ENCODE peak calls at places on chromosomes 2 and 18, in ten cellular contexts. One of them, this sample, is unnamed.

GRCh38 chr18:76274470-76275289 is 220.4 kb downstream of the ZNF516 start:
- DNase-seq in heart left ventricle: no peak
- DNase-seq in CD8-positive, alpha-beta T cell: no peak
- DNase-seq in AG04450: no peak
- DNase-seq in left lung: no peak
- DNase-seq in body of pancreas: no peak
- DNase-seq in ovary: no peak
- DNase-seq in coronary artery: no peak
- DNase-seq in tibial nerve: no peak
- DNase-seq in cardiac muscle cell: no peak
- DNase-seq in this sample: no peak

GRCh38 chr2:104240984-104241383 is 612.9 kb upstream of the POU3F3 start:
- DNase-seq in ovary: no peak
- DNase-seq in cardiac muscle cell: no peak
- DNase-seq in CD8-positive, alpha-beta T cell: no peak
- DNase-seq in AG04450: no peak
- DNase-seq in heart left ventricle: no peak
- DNase-seq in coronary artery: no peak
- DNase-seq in left lung: no peak
- DNase-seq in tibial nerve: no peak
- DNase-seq in body of pancreas: no peak
- DNase-seq in this sample: no peak

GRCh38 chr18:33821503-33821902 is 243.5 kb downstream of the ASXL3 start:
- DNase-seq in heart left ventricle: no peak
- DNase-seq in coronary artery: no peak
- DNase-seq in tibial nerve: no peak
- DNase-seq in left lung: no peak
- DNase-seq in cardiac muscle cell: peak; percentile 46
- DNase-seq in AG04450: no peak
- DNase-seq in ovary: no peak
- DNase-seq in CD8-positive, alpha-beta T cell: no peak
- DNase-seq in body of pancreas: no peak
- DNase-seq in this sample: no peak

GRCh38 chr2:219559156-219559915 is 12.0 kb downstream of the OBSL1 start:
- DNase-seq in left lung: peak; percentile 54
- DNase-seq in tibial nerve: no peak
- DNase-seq in heart left ventricle: peak; percentile 21
- DNase-seq in coronary artery: no peak
- DNase-seq in ovary: peak; percentile 27
- DNase-seq in CD8-positive, alpha-beta T cell: no peak
- DNase-seq in body of pancreas: no peak
- DNase-seq in cardiac muscle cell: no peak
- DNase-seq in AG04450: no peak
- DNase-seq in this sample: no peak

GRCh38 chr2:118971245-118972122 is 29.5 kb downstream of the MARCO start:
- DNase-seq in left lung: no peak
- DNase-seq in coronary artery: no peak
- DNase-seq in cardiac muscle cell: no peak
- DNase-seq in ovary: no peak
- DNase-seq in heart left ventricle: no peak
- DNase-seq in CD8-positive, alpha-beta T cell: no peak
- DNase-seq in AG04450: no peak
- DNase-seq in tibial nerve: no peak
- DNase-seq in body of pancreas: no peak
- DNase-seq in this sample: no peak

GRCh38 chr2:148530350-148530749 is 114.2 kb upstream of the EPC2 start:
- DNase-seq in body of pancreas: no peak
- DNase-seq in heart left ventricle: no peak
- DNase-seq in left lung: no peak
- DNase-seq in tibial nerve: no peak
- DNase-seq in coronary artery: no peak
- DNase-seq in cardiac muscle cell: no peak
- DNase-seq in CD8-positive, alpha-beta T cell: no peak
- DNase-seq in ovary: no peak
- DNase-seq in AG04450: no peak
- DNase-seq in this sample: no peak

GRCh38 chr18:55064073-55064472 is 104.8 kb upstream of the CCDC68 start:
- DNase-seq in heart left ventricle: no peak
- DNase-seq in cardiac muscle cell: no peak
- DNase-seq in AG04450: no peak
- DNase-seq in ovary: no peak
- DNase-seq in CD8-positive, alpha-beta T cell: no peak
- DNase-seq in left lung: no peak
- DNase-seq in coronary artery: no peak
- DNase-seq in tibial nerve: no peak
- DNase-seq in body of pancreas: no peak
- DNase-seq in this sample: no peak

GRCh38 chr2:128214251-128214650 is 104.4 kb downstream of the HS6ST1 start:
- DNase-seq in coronary artery: no peak
- DNase-seq in AG04450: no peak
- DNase-seq in cardiac muscle cell: no peak
- DNase-seq in left lung: no peak
- DNase-seq in body of pancreas: no peak
- DNase-seq in ovary: no peak
- DNase-seq in heart left ventricle: no peak
- DNase-seq in tibial nerve: no peak
- DNase-seq in CD8-positive, alpha-beta T cell: no peak
- DNase-seq in this sample: no peak

GRCh38 chr2:161384864-161385263 is 31.2 kb upstream of the TBR1 start:
- DNase-seq in left lung: no peak
- DNase-seq in tibial nerve: no peak
- DNase-seq in coronary artery: no peak
- DNase-seq in CD8-positive, alpha-beta T cell: no peak
- DNase-seq in ovary: no peak
- DNase-seq in body of pancreas: no peak
- DNase-seq in cardiac muscle cell: no peak
- DNase-seq in AG04450: no peak
- DNase-seq in heart left ventricle: no peak
- DNase-seq in this sample: no peak

GRCh38 chr2:35463805-35464596 is 891.6 kb upstream of the CRIM1 start:
- DNase-seq in ovary: no peak
- DNase-seq in body of pancreas: no peak
- DNase-seq in CD8-positive, alpha-beta T cell: no peak
- DNase-seq in tibial nerve: no peak
- DNase-seq in left lung: no peak
- DNase-seq in coronary artery: no peak
- DNase-seq in cardiac muscle cell: no peak
- DNase-seq in AG04450: no peak
- DNase-seq in heart left ventricle: no peak
- DNase-seq in this sample: no peak

GRCh38 chr18:43760010-43760409 is 482.7 kb upstream of the SYT4 start:
- DNase-seq in CD8-positive, alpha-beta T cell: no peak
- DNase-seq in heart left ventricle: no peak
- DNase-seq in body of pancreas: no peak
- DNase-seq in cardiac muscle cell: no peak
- DNase-seq in left lung: no peak
- DNase-seq in coronary artery: no peak
- DNase-seq in ovary: no peak
- DNase-seq in AG04450: no peak
- DNase-seq in tibial nerve: no peak
- DNase-seq in this sample: no peak

GRCh38 chr2:55859875-55860274 is 63.7 kb downstream of the EFEMP1 start:
- DNase-seq in body of pancreas: no peak
- DNase-seq in left lung: no peak
- DNase-seq in AG04450: no peak
- DNase-seq in tibial nerve: no peak
- DNase-seq in coronary artery: no peak
- DNase-seq in CD8-positive, alpha-beta T cell: no peak
- DNase-seq in heart left ventricle: no peak
- DNase-seq in cardiac muscle cell: no peak
- DNase-seq in ovary: no peak
- DNase-seq in this sample: no peak

GRCh38 chr2:55862269-55862668 is 61.3 kb downstream of the EFEMP1 start:
- DNase-seq in CD8-positive, alpha-beta T cell: no peak
- DNase-seq in body of pancreas: peak; percentile 34
- DNase-seq in tibial nerve: no peak
- DNase-seq in cardiac muscle cell: peak; percentile 99
- DNase-seq in left lung: no peak
- DNase-seq in heart left ventricle: no peak
- DNase-seq in ovary: peak; percentile 71
- DNase-seq in AG04450: peak; percentile 95
- DNase-seq in coronary artery: no peak
- DNase-seq in this sample: peak; percentile 53

GRCh38 chr2:55864351-55865084 is 59.1 kb downstream of the EFEMP1 start:
- DNase-seq in CD8-positive, alpha-beta T cell: no peak
- DNase-seq in left lung: no peak
- DNase-seq in tibial nerve: no peak
- DNase-seq in body of pancreas: no peak
- DNase-seq in ovary: no peak
- DNase-seq in heart left ventricle: no peak
- DNase-seq in AG04450: no peak
- DNase-seq in cardiac muscle cell: no peak
- DNase-seq in coronary artery: no peak
- DNase-seq in this sample: no peak

GRCh38 chr2:55862673-55863390 is 60.8 kb downstream of the EFEMP1 start:
- DNase-seq in cardiac muscle cell: peak; percentile 99
- DNase-seq in ovary: peak; percentile 76
- DNase-seq in heart left ventricle: no peak
- DNase-seq in CD8-positive, alpha-beta T cell: no peak
- DNase-seq in body of pancreas: peak; percentile 59
- DNase-seq in tibial nerve: peak; percentile 21
- DNase-seq in coronary artery: peak; percentile 81
- DNase-seq in AG04450: peak; percentile 99
- DNase-seq in left lung: no peak
- DNase-seq in this sample: peak; percentile 59

GRCh38 chr2:55861733-55862132 is 61.8 kb downstream of the EFEMP1 start:
- DNase-seq in body of pancreas: no peak
- DNase-seq in left lung: no peak
- DNase-seq in ovary: peak; percentile 44
- DNase-seq in heart left ventricle: no peak
- DNase-seq in cardiac muscle cell: peak; percentile 66
- DNase-seq in AG04450: no peak
- DNase-seq in CD8-positive, alpha-beta T cell: no peak
- DNase-seq in tibial nerve: no peak
- DNase-seq in coronary artery: no peak
- DNase-seq in this sample: peak; percentile 77
- H3K4me3 ChIP-seq in body of pancreas: no peak overlapping the region
- H3K4me3 ChIP-seq in left lung: no peak overlapping the region
- H3K4me3 ChIP-seq in ovary: no peak overlapping the region
- H3K4me3 ChIP-seq in heart left ventricle: no peak overlapping the region
- H3K4me3 ChIP-seq in cardiac muscle cell: no peak overlapping the region
- H3K4me3 ChIP-seq in AG04450: no peak overlapping the region
- H3K4me3 ChIP-seq in CD8-positive, alpha-beta T cell: no peak overlapping the region
- H3K4me3 ChIP-seq in tibial nerve: no peak overlapping the region
- H3K4me3 ChIP-seq in coronary artery: peak overlapping the region; percentile 44
- H3K4me3 ChIP-seq in this sample: no peak overlapping the region

DNA sequence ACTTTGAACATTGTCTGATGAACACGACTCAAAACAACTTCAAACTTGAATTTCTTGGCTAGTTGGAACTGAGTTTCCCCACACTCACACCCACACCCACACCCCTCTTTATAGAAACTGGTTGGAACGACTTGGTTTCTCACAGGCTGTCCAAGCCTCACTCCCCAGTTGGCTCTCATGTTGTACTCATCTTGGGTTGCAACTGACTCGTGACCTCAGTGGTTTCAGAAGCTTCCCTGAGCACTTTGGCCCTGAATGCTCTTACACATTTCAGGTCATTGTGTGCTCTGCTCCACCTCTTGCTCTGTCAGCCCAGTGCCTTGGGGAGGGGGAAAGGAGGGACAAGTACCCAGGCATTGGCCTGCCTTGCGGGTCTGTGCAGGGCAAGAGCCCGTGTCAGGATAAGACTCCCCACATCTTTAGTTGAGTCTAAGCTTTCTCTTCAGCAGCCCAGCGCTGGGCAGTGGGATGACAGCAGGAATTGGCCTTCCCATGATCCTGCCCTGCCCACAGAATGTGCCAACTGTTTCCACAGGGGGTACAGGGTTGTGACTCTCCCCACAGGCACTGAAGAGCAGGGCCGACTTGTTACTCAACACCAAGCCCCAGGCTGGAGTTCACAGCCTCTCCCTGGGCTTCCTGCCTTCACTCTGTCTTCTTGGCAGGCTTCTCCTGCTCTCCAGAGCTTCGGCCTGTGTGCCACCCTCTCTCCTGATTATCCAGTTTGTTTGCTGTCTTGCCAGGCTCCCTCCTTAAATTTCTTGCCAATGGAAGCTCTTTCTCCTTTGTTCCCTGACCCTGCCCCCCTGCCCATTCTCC is 104.6 kb downstream of the RTN4 start:
- DNase-seq in ovary: peak; percentile 61
- DNase-seq in tibial nerve: peak; percentile 47
- DNase-seq in coronary artery: peak; percentile 83
- DNase-seq in CD8-positive, alpha-beta T cell: no peak
- DNase-seq in AG04450: no peak
- DNase-seq in body of pancreas: peak; percentile 50
- DNase-seq in left lung: no peak
- DNase-seq in cardiac muscle cell: peak; percentile 80
- DNase-seq in heart left ventricle: no peak
- DNase-seq in this sample: peak; percentile 77
- H3K27ac ChIP-seq in ovary: peak overlapping the region; percentile 28
- H3K27ac ChIP-seq in tibial nerve: peak overlapping the region; percentile 87
- H3K27ac ChIP-seq in coronary artery: peak overlapping the region; percentile 13
- H3K27ac ChIP-seq in CD8-positive, alpha-beta T cell: no peak overlapping the region
- H3K27ac ChIP-seq in AG04450: peak overlapping the region; percentile 31
- H3K27ac ChIP-seq in body of pancreas: no peak overlapping the region
- H3K27ac ChIP-seq in left lung: no peak overlapping the region
- H3K27ac ChIP-seq in cardiac muscle cell: no peak overlapping the region
- H3K27ac ChIP-seq in heart left ventricle: no peak overlapping the region
- H3K27ac ChIP-seq in this sample: no peak overlapping the region

GRCh38 chr2:20635698-20636584 is 15.0 kb downstream of the HS1BP3 start:
- DNase-seq in heart left ventricle: peak; percentile 93
- DNase-seq in CD8-positive, alpha-beta T cell: no peak
- DNase-seq in left lung: peak; percentile 92
- DNase-seq in AG04450: peak; percentile 53
- DNase-seq in body of pancreas: peak; percentile 81
- DNase-seq in coronary artery: peak; percentile 93
- DNase-seq in tibial nerve: peak; percentile 90
- DNase-seq in ovary: peak; percentile 91
- DNase-seq in cardiac muscle cell: peak; percentile 87
- DNase-seq in this sample: peak; percentile 96
- H3K4me3 ChIP-seq in heart left ventricle: no peak overlapping the region
- H3K4me3 ChIP-seq in CD8-positive, alpha-beta T cell: no peak overlapping the region
- H3K4me3 ChIP-seq in left lung: no peak overlapping the region
- H3K4me3 ChIP-seq in AG04450: no peak overlapping the region
- H3K4me3 ChIP-seq in body of pancreas: no peak overlapping the region
- H3K4me3 ChIP-seq in coronary artery: peak overlapping the region; percentile 43
- H3K4me3 ChIP-seq in tibial nerve: no peak overlapping the region
- H3K4me3 ChIP-seq in ovary: no peak overlapping the region
- H3K4me3 ChIP-seq in cardiac muscle cell: no peak overlapping the region
- H3K4me3 ChIP-seq in this sample: no peak overlapping the region

DNA sequence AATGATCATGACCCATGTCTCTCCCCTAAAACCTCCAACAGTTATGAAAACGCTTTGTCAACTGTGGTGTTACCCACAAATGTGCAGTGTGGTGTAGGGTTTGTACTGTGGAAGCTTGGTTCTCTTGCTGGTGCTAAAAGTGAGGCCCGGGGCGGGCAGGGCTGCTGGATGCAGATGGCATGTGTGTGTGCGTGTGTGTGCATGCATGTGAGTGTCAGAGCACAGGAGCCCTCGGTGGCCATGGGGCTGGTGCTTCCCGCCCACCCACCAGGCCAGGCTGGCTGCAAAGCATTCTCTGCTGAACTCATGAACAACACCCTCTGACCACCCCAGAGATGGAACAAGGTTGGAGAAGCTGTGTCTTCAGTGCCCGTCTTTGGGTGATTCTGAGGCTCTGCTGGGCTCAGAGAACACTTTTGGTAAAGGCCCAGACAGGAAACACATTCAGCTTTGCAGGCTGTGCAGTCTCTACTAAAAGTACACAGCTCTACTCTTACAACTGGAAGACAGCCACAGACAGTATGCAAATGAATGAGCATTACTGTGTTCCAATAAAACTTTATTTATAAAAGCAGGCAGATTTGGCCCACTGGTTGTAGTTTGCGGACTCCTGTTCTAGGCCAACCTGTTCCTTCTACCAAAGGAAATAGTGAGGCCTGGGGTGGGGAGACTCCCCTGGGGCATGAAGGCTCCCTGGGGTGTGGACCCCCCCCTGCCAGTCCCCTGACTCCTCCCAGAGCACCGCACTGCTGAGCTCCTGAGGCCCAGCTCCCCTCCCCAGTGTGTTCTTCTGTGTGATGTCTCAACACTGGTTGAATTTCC is 225.3 kb upstream of the HDAC4 start:
- DNase-seq in coronary artery: no peak
- DNase-seq in ovary: no peak
- DNase-seq in tibial nerve: no peak
- DNase-seq in cardiac muscle cell: no peak
- DNase-seq in heart left ventricle: no peak
- DNase-seq in CD8-positive, alpha-beta T cell: no peak
- DNase-seq in body of pancreas: no peak
- DNase-seq in left lung: no peak
- DNase-seq in AG04450: no peak
- DNase-seq in this sample: no peak
- H3K27ac ChIP-seq in coronary artery: no peak overlapping the region
- H3K27ac ChIP-seq in ovary: no peak overlapping the region
- H3K27ac ChIP-seq in tibial nerve: no peak overlapping the region
- H3K27ac ChIP-seq in cardiac muscle cell: no peak overlapping the region
- H3K27ac ChIP-seq in heart left ventricle: no peak overlapping the region
- H3K27ac ChIP-seq in CD8-positive, alpha-beta T cell: no peak overlapping the region
- H3K27ac ChIP-seq in body of pancreas: no peak overlapping the region
- H3K27ac ChIP-seq in left lung: no peak overlapping the region
- H3K27ac ChIP-seq in AG04450: no peak overlapping the region
- H3K27ac ChIP-seq in this sample: no peak overlapping the region

This sample was measured in aorta.